ENCODE peak calls at places on chromosomes 2 and 18, in six cellular contexts. One of them, this sample, is unnamed.
A peak's percentile ranks its signal among the peaks of the same experiment; 100 is the strongest.

GRCh38 chr2:71071681-71072398 is 3.4 kb downstream of the NAGK start:
- DNase-seq in NCI-H748 treated with DMSO at 0.1 percent for 48 hours: no peak
- DNase-seq in neuronal stem cell: no peak
- DNase-seq in smooth muscle cell of the brain vasculature: no peak
- DNase-seq in type B pancreatic cell: no peak
- DNase-seq in MV-4-11: peak; percentile 99
- DNase-seq in this sample: no peak

GRCh38 chr2:161017780-161018440 is 142.3 kb upstream of the TANK start:
- DNase-seq in NCI-H748 treated with DMSO at 0.1 percent for 48 hours: no peak
- DNase-seq in neuronal stem cell: no peak
- DNase-seq in smooth muscle cell of the brain vasculature: no peak
- DNase-seq in type B pancreatic cell: no peak
- DNase-seq in MV-4-11: no peak
- DNase-seq in this sample: no peak

GRCh38 chr2:144681389-144681788 is 161.5 kb upstream of the ZEB2 start:
- DNase-seq in NCI-H748 treated with DMSO at 0.1 percent for 48 hours: no peak
- DNase-seq in neuronal stem cell: no peak
- DNase-seq in smooth muscle cell of the brain vasculature: no peak
- DNase-seq in type B pancreatic cell: no peak
- DNase-seq in MV-4-11: no peak
- DNase-seq in this sample: no peak

GRCh38 chr18:8480506-8481328 is 128.5 kb upstream of the RAB12 start:
- DNase-seq in NCI-H748 treated with DMSO at 0.1 percent for 48 hours: peak; percentile 66
- DNase-seq in neuronal stem cell: peak; percentile 20
- DNase-seq in smooth muscle cell of the brain vasculature: no peak
- DNase-seq in type B pancreatic cell: no peak
- DNase-seq in MV-4-11: no peak
- DNase-seq in this sample: peak; percentile 46

GRCh38 chr18:61896767-61897166 is 4.0 kb upstream of the RNF152 start:
- DNase-seq in NCI-H748 treated with DMSO at 0.1 percent for 48 hours: no peak
- DNase-seq in neuronal stem cell: peak; percentile 54
- DNase-seq in smooth muscle cell of the brain vasculature: no peak
- DNase-seq in type B pancreatic cell: no peak
- DNase-seq in MV-4-11: no peak
- DNase-seq in this sample: peak; percentile 93

GRCh38 chr2:118779362-118779761 is 68.1 kb downstream of the EN1 start:
- DNase-seq in NCI-H748 treated with DMSO at 0.1 percent for 48 hours: no peak
- DNase-seq in neuronal stem cell: no peak
- DNase-seq in smooth muscle cell of the brain vasculature: no peak
- DNase-seq in type B pancreatic cell: no peak
- DNase-seq in MV-4-11: no peak
- DNase-seq in this sample: no peak

GRCh38 chr18:28767781-28768211 is 590.9 kb upstream of the CDH2 start:
- DNase-seq in NCI-H748 treated with DMSO at 0.1 percent for 48 hours: no peak
- DNase-seq in neuronal stem cell: no peak
- DNase-seq in smooth muscle cell of the brain vasculature: no peak
- DNase-seq in type B pancreatic cell: no peak
- DNase-seq in MV-4-11: no peak
- DNase-seq in this sample: peak; percentile 32

GRCh38 chr2:98461650-98462049 is 17.0 kb downstream of the INPP4A start:
- DNase-seq in NCI-H748 treated with DMSO at 0.1 percent for 48 hours: no peak
- DNase-seq in neuronal stem cell: no peak
- DNase-seq in smooth muscle cell of the brain vasculature: no peak
- DNase-seq in type B pancreatic cell: no peak
- DNase-seq in MV-4-11: no peak
- DNase-seq in this sample: no peak

GRCh38 chr18:49227456-49227855 is 233.0 kb downstream of the DYM start:
- DNase-seq in NCI-H748 treated with DMSO at 0.1 percent for 48 hours: no peak
- DNase-seq in neuronal stem cell: no peak
- DNase-seq in smooth muscle cell of the brain vasculature: no peak
- DNase-seq in type B pancreatic cell: no peak
- DNase-seq in MV-4-11: no peak
- DNase-seq in this sample: no peak

GRCh38 chr2:233711312-233712008 is 1.2 kb upstream of the UGT1A5 start:
- DNase-seq in NCI-H748 treated with DMSO at 0.1 percent for 48 hours: peak; percentile 48
- DNase-seq in neuronal stem cell: peak; percentile 69
- DNase-seq in smooth muscle cell of the brain vasculature: peak; percentile 20
- DNase-seq in type B pancreatic cell: peak; percentile 79
- DNase-seq in MV-4-11: peak; percentile 45
- DNase-seq in this sample: peak; percentile 73

GRCh38 chr2:128309341-128310093 is 9.2 kb downstream of the HS6ST1 start:
- DNase-seq in NCI-H748 treated with DMSO at 0.1 percent for 48 hours: peak; percentile 77
- DNase-seq in neuronal stem cell: peak; percentile 50
- DNase-seq in smooth muscle cell of the brain vasculature: no peak
- DNase-seq in type B pancreatic cell: no peak
- DNase-seq in MV-4-11: peak; percentile 22
- DNase-seq in this sample: no peak

GRCh38 chr2:60989256-60989655 is 28.3 kb upstream of the PEX13 start:
- DNase-seq in NCI-H748 treated with DMSO at 0.1 percent for 48 hours: no peak
- DNase-seq in neuronal stem cell: no peak
- DNase-seq in smooth muscle cell of the brain vasculature: no peak
- DNase-seq in type B pancreatic cell: no peak
- DNase-seq in MV-4-11: no peak
- DNase-seq in this sample: no peak

GRCh38 chr2:20521682-20522189 is 74.9 kb downstream of the RHOB start:
- DNase-seq in NCI-H748 treated with DMSO at 0.1 percent for 48 hours: no peak
- DNase-seq in neuronal stem cell: no peak
- DNase-seq in smooth muscle cell of the brain vasculature: no peak
- DNase-seq in type B pancreatic cell: no peak
- DNase-seq in MV-4-11: no peak
- DNase-seq in this sample: no peak

GRCh38 chr2:73285162-73285739 is 973 bp upstream of the FBXO41 start:
- DNase-seq in NCI-H748 treated with DMSO at 0.1 percent for 48 hours: no peak
- DNase-seq in neuronal stem cell: no peak
- DNase-seq in smooth muscle cell of the brain vasculature: no peak
- DNase-seq in type B pancreatic cell: no peak
- DNase-seq in MV-4-11: peak; percentile 95
- DNase-seq in this sample: no peak